ENCODE peak calls at places on chromosome 15, in eight cellular contexts. One of them, this sample, is unnamed.

GRCh38 chr15:43977072-43977884 is 150.5 kb downstream of the WDR76 start:
- DNase-seq in A549: no peak
- DNase-seq in HepG2: peak; percentile 22
- DNase-seq in fibroblast of pulmonary artery: no peak
- DNase-seq in body of pancreas: no peak
- DNase-seq in IMR-90: no peak
- DNase-seq in RWPE2: no peak
- DNase-seq in HL-60: no peak
- DNase-seq in this sample: no peak

GRCh38 chr15:45126535-45127158 is 3.0 kb downstream of the DUOXA1 start:
- DNase-seq in HL-60: peak; percentile 26
- DNase-seq in HepG2: peak; percentile 25
- DNase-seq in IMR-90: peak; percentile 36
- DNase-seq in fibroblast of pulmonary artery: peak; percentile 49
- DNase-seq in A549: peak; percentile 17
- DNase-seq in RWPE2: no peak
- DNase-seq in body of pancreas: peak; percentile 31
- DNase-seq in this sample: peak; percentile 35

GRCh38 chr15:72117448-72117697 is 577 bp downstream of the MYO9A start:
- DNase-seq in A549: peak; percentile 87
- DNase-seq in HepG2: peak; percentile 32
- DNase-seq in HL-60: no peak
- DNase-seq in body of pancreas: peak; percentile 74
- DNase-seq in fibroblast of pulmonary artery: peak; percentile 82
- DNase-seq in IMR-90: peak; percentile 69
- DNase-seq in RWPE2: peak; percentile 94
- DNase-seq in this sample: peak; percentile 88

GRCh38 chr15:68719051-68719450 is 101.6 kb downstream of the ANP32A start:
- DNase-seq in HepG2: no peak
- DNase-seq in RWPE2: no peak
- DNase-seq in A549: no peak
- DNase-seq in HL-60: no peak
- DNase-seq in fibroblast of pulmonary artery: no peak
- DNase-seq in IMR-90: no peak
- DNase-seq in body of pancreas: no peak
- DNase-seq in this sample: no peak

GRCh38 chr15:89365457-89366055 is 30.9 kb upstream of the POLG start:
- DNase-seq in RWPE2: peak; percentile 68
- DNase-seq in body of pancreas: no peak
- DNase-seq in HepG2: no peak
- DNase-seq in HL-60: no peak
- DNase-seq in IMR-90: no peak
- DNase-seq in A549: no peak
- DNase-seq in fibroblast of pulmonary artery: no peak
- DNase-seq in this sample: no peak

GRCh38 chr15:101625980-101626379 is 26.2 kb downstream of the TM2D3 start:
- DNase-seq in body of pancreas: no peak
- DNase-seq in A549: no peak
- DNase-seq in HepG2: no peak
- DNase-seq in fibroblast of pulmonary artery: no peak
- DNase-seq in RWPE2: no peak
- DNase-seq in HL-60: no peak
- DNase-seq in IMR-90: peak; percentile 25
- DNase-seq in this sample: no peak

GRCh38 chr15:40756938-40757337 is 1.9 kb upstream of the RMDN3 start:
- DNase-seq in HL-60: no peak
- DNase-seq in HepG2: no peak
- DNase-seq in RWPE2: no peak
- DNase-seq in fibroblast of pulmonary artery: no peak
- DNase-seq in IMR-90: no peak
- DNase-seq in A549: no peak
- DNase-seq in body of pancreas: no peak
- DNase-seq in this sample: peak; percentile 85

GRCh38 chr15:98120561-98120960 is 160.1 kb downstream of the ARRDC4 start:
- DNase-seq in RWPE2: no peak
- DNase-seq in fibroblast of pulmonary artery: no peak
- DNase-seq in IMR-90: no peak
- DNase-seq in HepG2: no peak
- DNase-seq in HL-60: no peak
- DNase-seq in body of pancreas: no peak
- DNase-seq in A549: no peak
- DNase-seq in this sample: no peak

GRCh38 chr15:29376580-29376979 is 107.0 kb upstream of the NSMCE3 start:
- DNase-seq in IMR-90: no peak
- DNase-seq in RWPE2: no peak
- DNase-seq in HL-60: no peak
- DNase-seq in fibroblast of pulmonary artery: no peak
- DNase-seq in HepG2: no peak
- DNase-seq in A549: no peak
- DNase-seq in body of pancreas: no peak
- DNase-seq in this sample: no peak

GRCh38 chr15:45891766-45892165 is 256.9 kb downstream of the SQOR start:
- DNase-seq in IMR-90: no peak
- DNase-seq in HepG2: no peak
- DNase-seq in HL-60: no peak
- DNase-seq in body of pancreas: peak; percentile 81
- DNase-seq in A549: no peak
- DNase-seq in fibroblast of pulmonary artery: peak; percentile 7
- DNase-seq in RWPE2: no peak
- DNase-seq in this sample: no peak

GRCh38 chr15:60389261-60390077 is 8.3 kb downstream of the ANXA2 start:
- DNase-seq in A549: no peak
- DNase-seq in RWPE2: no peak
- DNase-seq in fibroblast of pulmonary artery: no peak
- DNase-seq in HL-60: no peak
- DNase-seq in body of pancreas: no peak
- DNase-seq in IMR-90: no peak
- DNase-seq in HepG2: no peak
- DNase-seq in this sample: no peak

GRCh38 chr15:74787251-74788041 is 5.6 kb downstream of the CSK start:
- DNase-seq in fibroblast of pulmonary artery: peak; percentile 70
- DNase-seq in body of pancreas: peak; percentile 81
- DNase-seq in A549: peak; percentile 82
- DNase-seq in RWPE2: peak; percentile 77
- DNase-seq in IMR-90: peak; percentile 71
- DNase-seq in HepG2: no peak
- DNase-seq in HL-60: peak; percentile 89
- DNase-seq in this sample: no peak

GRCh38 chr15:29129903-29130302 is 139.7 kb downstream of the NSMCE3 start:
- DNase-seq in HepG2: no peak
- DNase-seq in fibroblast of pulmonary artery: no peak
- DNase-seq in RWPE2: peak; percentile 55
- DNase-seq in A549: no peak
- DNase-seq in IMR-90: no peak
- DNase-seq in body of pancreas: no peak
- DNase-seq in HL-60: no peak
- DNase-seq in this sample: no peak

GRCh38 chr15:49290204-49290603 is 120.2 kb downstream of the GALK2 start:
- DNase-seq in body of pancreas: no peak
- DNase-seq in RWPE2: no peak
- DNase-seq in HL-60: no peak
- DNase-seq in IMR-90: no peak
- DNase-seq in A549: no peak
- DNase-seq in fibroblast of pulmonary artery: no peak
- DNase-seq in HepG2: no peak
- DNase-seq in this sample: peak; percentile 92

GRCh38 chr15:76328106-76328696 is 8.4 kb upstream of the ISL2 start:
- DNase-seq in HL-60: no peak
- DNase-seq in A549: peak; percentile 45
- DNase-seq in body of pancreas: no peak
- DNase-seq in HepG2: no peak
- DNase-seq in RWPE2: no peak
- DNase-seq in IMR-90: no peak
- DNase-seq in fibroblast of pulmonary artery: no peak
- DNase-seq in this sample: no peak

GRCh38 chr15:100762913-100763627 is 116.6 kb upstream of the ALDH1A3 start:
- DNase-seq in IMR-90: peak; percentile 17
- DNase-seq in body of pancreas: no peak
- DNase-seq in HL-60: no peak
- DNase-seq in fibroblast of pulmonary artery: no peak
- DNase-seq in A549: no peak
- DNase-seq in HepG2: no peak
- DNase-seq in RWPE2: no peak
- DNase-seq in this sample: no peak

GRCh38 chr15:80059786-80060489 is 462 bp downstream of the ZFAND6 start:
- DNase-seq in fibroblast of pulmonary artery: peak; percentile 22
- DNase-seq in HL-60: no peak
- DNase-seq in HepG2: peak; percentile 24
- DNase-seq in A549: peak; percentile 62
- DNase-seq in IMR-90: peak; percentile 16
- DNase-seq in RWPE2: peak; percentile 78
- DNase-seq in body of pancreas: peak; percentile 63
- DNase-seq in this sample: peak; percentile 77

GRCh38 chr15:69991493-69991892 is 106.2 kb downstream of the TLE3 start:
- DNase-seq in IMR-90: no peak
- DNase-seq in body of pancreas: no peak
- DNase-seq in A549: no peak
- DNase-seq in HepG2: no peak
- DNase-seq in HL-60: no peak
- DNase-seq in fibroblast of pulmonary artery: no peak
- DNase-seq in RWPE2: no peak
- DNase-seq in this sample: no peak

GRCh38 chr15:72968531-72968922 is 83.7 kb upstream of the NEO1 start:
- DNase-seq in HepG2: no peak
- DNase-seq in IMR-90: no peak
- DNase-seq in HL-60: no peak
- DNase-seq in A549: peak; percentile 37
- DNase-seq in RWPE2: no peak
- DNase-seq in fibroblast of pulmonary artery: peak; percentile 20
- DNase-seq in body of pancreas: peak; percentile 31
- DNase-seq in this sample: peak; percentile 31

GRCh38 chr15:101039461-101039860 is 120.3 kb downstream of the LRRK1 start:
- DNase-seq in IMR-90: peak; percentile 71
- DNase-seq in body of pancreas: no peak
- DNase-seq in RWPE2: no peak
- DNase-seq in HepG2: no peak
- DNase-seq in fibroblast of pulmonary artery: peak; percentile 95
- DNase-seq in HL-60: no peak
- DNase-seq in A549: no peak
- DNase-seq in this sample: no peak

GRCh38 chr15:90877996-90878395 is 6.3 kb upstream of the FES start:
- DNase-seq in body of pancreas: no peak
- DNase-seq in fibroblast of pulmonary artery: no peak
- DNase-seq in RWPE2: peak; percentile 72
- DNase-seq in A549: no peak
- DNase-seq in HepG2: no peak
- DNase-seq in HL-60: no peak
- DNase-seq in IMR-90: no peak
- DNase-seq in this sample: no peak

GRCh38 chr15:90956551-90957104 is 1.9 kb downstream of the RCCD1 start:
- DNase-seq in A549: peak; percentile 66
- DNase-seq in IMR-90: peak; percentile 70
- DNase-seq in fibroblast of pulmonary artery: peak; percentile 74
- DNase-seq in HepG2: no peak
- DNase-seq in RWPE2: no peak
- DNase-seq in HL-60: peak; percentile 47
- DNase-seq in body of pancreas: peak; percentile 78
- DNase-seq in this sample: no peak

GRCh38 chr15:51736646-51737537 is 563 bp downstream of the LYSMD2 start:
- DNase-seq in IMR-90: no peak
- DNase-seq in A549: peak; percentile 50
- DNase-seq in HepG2: no peak
- DNase-seq in body of pancreas: peak; percentile 45
- DNase-seq in RWPE2: no peak
- DNase-seq in HL-60: no peak
- DNase-seq in fibroblast of pulmonary artery: no peak
- DNase-seq in this sample: peak; percentile 40

GRCh38 chr15:75573001-75573400 is 6.1 kb downstream of the PTPN9 start:
- DNase-seq in RWPE2: no peak
- DNase-seq in A549: peak; percentile 53
- DNase-seq in HL-60: no peak
- DNase-seq in fibroblast of pulmonary artery: peak; percentile 66
- DNase-seq in body of pancreas: no peak
- DNase-seq in IMR-90: peak; percentile 49
- DNase-seq in HepG2: no peak
- DNase-seq in this sample: no peak

GRCh38 chr15:73683257-73683623 is 943 bp upstream of the CD276 start:
- DNase-seq in HL-60: no peak
- DNase-seq in A549: no peak
- DNase-seq in HepG2: no peak
- DNase-seq in body of pancreas: no peak
- DNase-seq in IMR-90: no peak
- DNase-seq in RWPE2: no peak
- DNase-seq in fibroblast of pulmonary artery: no peak
- DNase-seq in this sample: no peak

GRCh38 chr15:33639051-33639450 is 328.3 kb downstream of the RYR3 start:
- DNase-seq in fibroblast of pulmonary artery: no peak
- DNase-seq in A549: no peak
- DNase-seq in body of pancreas: no peak
- DNase-seq in HepG2: no peak
- DNase-seq in IMR-90: no peak
- DNase-seq in HL-60: no peak
- DNase-seq in RWPE2: no peak
- DNase-seq in this sample: no peak
- H3K4me3 ChIP-seq in fibroblast of pulmonary artery: no peak overlapping the region
- H3K4me3 ChIP-seq in A549: no peak overlapping the region
- H3K4me3 ChIP-seq in body of pancreas: no peak overlapping the region
- H3K4me3 ChIP-seq in HepG2: no peak overlapping the region
- H3K4me3 ChIP-seq in IMR-90: no peak overlapping the region
- H3K4me3 ChIP-seq in HL-60: no peak overlapping the region
- H3K4me3 ChIP-seq in RWPE2: no peak overlapping the region
- H3K4me3 ChIP-seq in this sample: no peak overlapping the region

DNA sequence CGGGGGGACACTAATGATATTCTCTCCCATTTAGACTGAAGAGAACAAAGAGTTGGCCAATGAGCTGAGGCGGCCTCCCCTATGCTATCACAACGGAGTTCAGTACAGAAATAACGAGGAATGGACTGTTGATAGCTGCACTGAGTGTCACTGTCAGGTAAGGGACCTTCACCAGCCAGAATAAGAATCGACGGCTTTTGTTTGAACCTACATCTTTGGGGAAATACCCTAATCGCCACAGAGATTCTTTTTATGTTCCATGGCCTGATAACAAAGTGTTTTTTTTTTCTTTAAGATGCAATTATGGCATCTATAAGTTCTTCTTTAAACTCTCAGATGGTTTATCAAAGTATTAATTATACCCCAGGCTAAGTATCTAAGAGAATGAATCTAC is 3.4 kb downstream of the THBS1 start:
- DNase-seq in HL-60: no peak
- DNase-seq in A549: no peak
- DNase-seq in body of pancreas: no peak
- DNase-seq in IMR-90: no peak
- DNase-seq in RWPE2: no peak
- DNase-seq in HepG2: no peak
- DNase-seq in fibroblast of pulmonary artery: no peak
- DNase-seq in this sample: no peak
- H3K4me3 ChIP-seq in HL-60: no peak overlapping the region
- H3K4me3 ChIP-seq in A549: peak overlapping the region; percentile 95
- H3K4me3 ChIP-seq in body of pancreas: no peak overlapping the region
- H3K4me3 ChIP-seq in IMR-90: peak overlapping the region; percentile 80
- H3K4me3 ChIP-seq in RWPE2: no peak overlapping the region
- H3K4me3 ChIP-seq in HepG2: no peak overlapping the region
- H3K4me3 ChIP-seq in fibroblast of pulmonary artery: peak overlapping the region; percentile 91
- H3K4me3 ChIP-seq in this sample: no peak overlapping the region

GRCh38 chr15:37093480-37094410 is 6.6 kb downstream of the MEIS2 start:
- DNase-seq in fibroblast of pulmonary artery: peak; percentile 81
- DNase-seq in HepG2: no peak
- DNase-seq in RWPE2: no peak
- DNase-seq in HL-60: no peak
- DNase-seq in IMR-90: peak; percentile 69
- DNase-seq in body of pancreas: no peak
- DNase-seq in A549: no peak
- DNase-seq in this sample: no peak
- H3K4me3 ChIP-seq in fibroblast of pulmonary artery: peak overlapping the region; percentile 86
- H3K4me3 ChIP-seq in HepG2: no peak overlapping the region
- H3K4me3 ChIP-seq in RWPE2: no peak overlapping the region
- H3K4me3 ChIP-seq in HL-60: no peak overlapping the region
- H3K4me3 ChIP-seq in IMR-90: no peak overlapping the region
- H3K4me3 ChIP-seq in body of pancreas: no peak overlapping the region
- H3K4me3 ChIP-seq in A549: no peak overlapping the region
- H3K4me3 ChIP-seq in this sample: no peak overlapping the region

GRCh38 chr15:52795464-52796227 is 5.5 kb upstream of the ONECUT1 start:
- DNase-seq in RWPE2: no peak
- DNase-seq in fibroblast of pulmonary artery: no peak
- DNase-seq in IMR-90: no peak
- DNase-seq in body of pancreas: no peak
- DNase-seq in HL-60: no peak
- DNase-seq in A549: no peak
- DNase-seq in HepG2: no peak
- DNase-seq in this sample: no peak
- H3K4me3 ChIP-seq in RWPE2: no peak overlapping the region
- H3K4me3 ChIP-seq in fibroblast of pulmonary artery: no peak overlapping the region
- H3K4me3 ChIP-seq in IMR-90: no peak overlapping the region
- H3K4me3 ChIP-seq in body of pancreas: no peak overlapping the region
- H3K4me3 ChIP-seq in HL-60: no peak overlapping the region
- H3K4me3 ChIP-seq in A549: no peak overlapping the region
- H3K4me3 ChIP-seq in HepG2: no peak overlapping the region
- H3K4me3 ChIP-seq in this sample: no peak overlapping the region